ENCODE peak calls at places on chromosomes 11 and 22, in six cellular contexts. D, N, P, F, J and A are unnamed samples.

GRCh38 chr11:64294665-64295289 is 3.7 kb downstream of the KCNK4 start:
- DNase-seq in N (no peak), F (no peak), D (no peak), P (no peak), J (no peak), A (no peak)

GRCh38 chr22:33579448-33580093 is 340.7 kb downstream of the LARGE1 start:
- DNase-seq in P (peak), F (peak), J (peak), D (no peak), N (peak), A (peak)

GRCh38 chr11:68994161-68994890 is 13.5 kb upstream of the MRGPRD start:
- DNase-seq in D (no peak), J (peak), F (no peak), N (peak), P (no peak), A (no peak)

GRCh38 chr11:19753451-19754041 is 40.9 kb downstream of the NAV2 start:
- DNase-seq in P (no peak), N (no peak), J (no peak), F (no peak), D (no peak), A (peak)

GRCh38 chr11:45850446-45850845 is 3.2 kb downstream of the CRY2 start:
- DNase-seq in P (no peak), F (no peak), J (no peak), D (no peak), N (no peak), A (no peak)

GRCh38 chr22:46010177-46010867 is 33.4 kb upstream of the WNT7B start:
- DNase-seq in N (no peak), P (no peak), J (no peak), D (no peak), F (no peak), A (no peak)

GRCh38 chr11:129275825-129276224 is 83.7 kb upstream of the ARHGAP32 start:
- DNase-seq in F (no peak), J (no peak), P (no peak), D (no peak), N (no peak), A (no peak)

GRCh38 chr11:559020-559620 is 1.4 kb downstream of the LMNTD2 start:
- DNase-seq in D (no peak), P (no peak), N (no peak), F (no peak), J (no peak), A (peak)

GRCh38 chr11:100800202-100800601 is 113.1 kb downstream of the ARHGAP42 start:
- DNase-seq in P (no peak), N (no peak), D (no peak), F (no peak), J (no peak), A (no peak)

GRCh38 chr11:112822478-112823274 is 138.5 kb upstream of the NCAM1 start:
- DNase-seq in P (no peak), F (no peak), J (peak), D (no peak), N (peak), A (peak)

GRCh38 chr11:72776844-72777754 is 16.7 kb downstream of the STARD10 start:
- DNase-seq in F (peak), N (no peak), P (no peak), J (no peak), D (no peak), A (no peak)

GRCh38 chr11:71212871-71213559 is 39.4 kb downstream of the SHANK2 start:
- DNase-seq in N (no peak), J (no peak), D (no peak), P (no peak), F (no peak), A (no peak)

GRCh38 chr11:73151371-73151870 is 9.3 kb upstream of the FCHSD2 start:
- DNase-seq in F (no peak), P (no peak), N (no peak), D (no peak), J (no peak), A (no peak)

GRCh38 chr11:60982184-60982583 is 10.7 kb downstream of the CD6 start:
- DNase-seq in F (no peak), N (no peak), P (no peak), D (no peak), J (no peak), A (no peak)

GRCh38 chr11:12693485-12694181 is 19.4 kb downstream of the TEAD1 start:
- DNase-seq in N (no peak), P (peak), J (no peak), F (no peak), D (no peak), A (no peak)

GRCh38 chr22:49962012-49962750 is 1.6 kb downstream of the PIM3 start:
- DNase-seq in J (peak), P (peak), N (peak), F (peak), D (no peak), A (peak)

GRCh38 chr11:126305699-126306098 is 1.8 kb downstream of the DCPS start:
- DNase-seq in J (no peak), F (no peak), P (no peak), N (no peak), D (peak), A (no peak)

GRCh38 chr22:27110985-27111451 is 453.6 kb downstream of the MIAT start:
- DNase-seq in J (no peak), P (peak), F (no peak), N (no peak), D (no peak), A (peak)

GRCh38 chr22:50544078-50544745 is 1.5 kb upstream of the KLHDC7B start:
- DNase-seq in N (peak), D (no peak), J (peak), P (no peak), F (no peak), A (peak)

GRCh38 chr11:32420937-32421532 is 14.3 kb downstream of the WT1 start:
- DNase-seq in F (peak), D (peak), P (no peak), N (no peak), J (no peak), A (no peak)

GRCh38 chr22:20011993-20012740 is 4.5 kb downstream of the ARVCF start:
- DNase-seq in N (no peak), J (no peak), F (no peak), P (no peak), D (no peak), A (no peak)

GRCh38 chr11:6673523-6673922 is 9.6 kb downstream of the MRPL17 start:
- DNase-seq in D (no peak), N (no peak), J (no peak), F (no peak), P (no peak), A (no peak)

GRCh38 chr11:12640926-12641849 is 33.0 kb upstream of the TEAD1 start:
- DNase-seq in D (no peak), P (peak), J (no peak), F (no peak), N (no peak), A (no peak)

GRCh38 chr11:66220566-66220935 is 47.9 kb upstream of the RAB1B start:
- DNase-seq in J (no peak), P (no peak), F (no peak), N (no peak), D (no peak), A (no peak)

GRCh38 chr11:113874096-113874919 is 1.1 kb downstream of the USP28 start:
- DNase-seq in P (no peak), J (no peak), N (no peak), D (no peak), F (peak), A (peak)

GRCh38 chr11:86117706-86118050 is 48.8 kb upstream of the PICALM start:
- DNase-seq in F (no peak), J (no peak), P (no peak), D (no peak), N (no peak), A (no peak)

GRCh38 chr11:2462092-2462985 is 17.5 kb downstream of the KCNQ1 start:
- DNase-seq in N (no peak), F (no peak), D (no peak), J (no peak), P (no peak), A (no peak)

GRCh38 chr11:93541154-93541553 is 2.0 kb downstream of the SMCO4 start:
- DNase-seq in P (no peak), F (no peak), J (no peak), N (no peak), D (no peak), A (no peak)

GRCh38 chr11:46127150-46127638 is 5.9 kb upstream of the PHF21A start:
- DNase-seq in J (no peak), F (peak), D (no peak), P (peak), N (no peak), A (peak)

GRCh38 chr11:122803306-122803705 is 35.0 kb upstream of the CRTAM start:
- DNase-seq in F (no peak), J (no peak), D (no peak), P (no peak), N (no peak), A (no peak)

GRCh38 chr22:27149886-27150529 is 492.6 kb downstream of the MIAT start:
- DNase-seq in P (no peak), J (no peak), F (no peak), D (no peak), N (no peak), A (no peak)

GRCh38 chr22:17590586-17590985 is 27.3 kb downstream of the SLC25A18 start:
- DNase-seq in J (no peak), F (no peak), N (no peak), P (no peak), D (no peak), A (no peak)

GRCh38 chr11:68741536-68741935 is 9.8 kb downstream of the TESMIN start:
- DNase-seq in N (no peak), P (no peak), F (no peak), D (no peak), J (no peak), A (no peak)

GRCh38 chr11:43942651-43943356 is 367 bp downstream of the C11orf96 start:
- DNase-seq in F (peak), P (no peak), J (peak), N (peak), D (no peak), A (peak)

GRCh38 chr11:102468636-102469195 is 16.2 kb upstream of the TMEM123 start:
- DNase-seq in P (no peak), D (no peak), F (no peak), N (no peak), J (no peak), A (no peak)

GRCh38 chr11:36373040-36374010 is 77.2 kb downstream of the PRR5L start:
- DNase-seq in N (no peak), P (no peak), F (no peak), J (no peak), D (no peak), A (no peak)

DNA sequence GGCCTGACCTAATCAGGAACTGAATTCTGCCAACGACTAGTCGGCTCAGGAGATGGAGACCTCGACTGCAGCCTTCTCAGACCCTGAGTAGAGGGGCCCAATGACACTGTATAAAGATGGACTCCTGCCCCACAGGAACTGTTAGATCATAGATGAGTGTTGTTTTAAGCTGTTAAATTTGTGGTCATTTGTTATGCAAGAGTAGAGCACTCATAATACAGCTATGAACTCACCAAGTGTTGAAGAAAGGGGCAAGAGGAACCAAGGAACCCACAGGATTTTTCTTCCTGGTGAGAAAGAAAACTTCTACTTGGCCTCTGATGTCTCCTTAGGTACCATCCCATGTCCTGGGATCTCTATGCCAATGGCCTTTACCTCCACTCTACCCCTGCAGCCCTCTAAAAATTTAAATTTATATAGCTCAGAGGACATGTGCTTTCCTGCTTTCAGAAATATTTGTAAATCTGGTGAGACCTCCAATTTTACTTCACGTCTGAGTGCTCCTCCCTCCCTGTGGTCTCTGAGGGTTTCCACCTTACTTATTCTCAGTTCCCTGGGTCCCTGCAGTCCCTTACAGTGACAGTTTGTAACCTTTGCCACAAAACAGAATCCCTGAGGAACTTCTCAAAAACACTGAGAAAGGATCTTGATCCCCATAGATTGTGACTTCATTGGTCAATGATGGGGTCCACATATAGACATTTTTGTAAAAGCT is 256.3 kb upstream of the ARHGAP20 start:
- DNase-seq in J (no peak), D (no peak), N (no peak), F (no peak), P (no peak), A (no peak)
- TF ChIP-seq CTCF in J (no peak), D (no peak), N (no peak), F (no peak), P (no peak), A (no peak)

GRCh38 chr11:33775832-33776231 is 1.5 kb upstream of the FBXO3 start:
- DNase-seq in J (no peak), F (no peak), P (no peak), D (peak), N (no peak), A (no peak)

GRCh38 chr11:33775064-33775807 is 916 bp upstream of the FBXO3 start:
- DNase-seq in N (no peak), F (no peak), D (no peak), J (no peak), P (no peak), A (no peak)

GRCh38 chr11:33778682-33779081 is 4.4 kb upstream of the FBXO3 start:
- DNase-seq in D (no peak), F (no peak), N (no peak), P (no peak), J (no peak), A (peak)

GRCh38 chr11:33777906-33778305 is 3.6 kb upstream of the FBXO3 start:
- DNase-seq in J (no peak), P (no peak), F (no peak), N (no peak), D (no peak), A (no peak)

DNA sequence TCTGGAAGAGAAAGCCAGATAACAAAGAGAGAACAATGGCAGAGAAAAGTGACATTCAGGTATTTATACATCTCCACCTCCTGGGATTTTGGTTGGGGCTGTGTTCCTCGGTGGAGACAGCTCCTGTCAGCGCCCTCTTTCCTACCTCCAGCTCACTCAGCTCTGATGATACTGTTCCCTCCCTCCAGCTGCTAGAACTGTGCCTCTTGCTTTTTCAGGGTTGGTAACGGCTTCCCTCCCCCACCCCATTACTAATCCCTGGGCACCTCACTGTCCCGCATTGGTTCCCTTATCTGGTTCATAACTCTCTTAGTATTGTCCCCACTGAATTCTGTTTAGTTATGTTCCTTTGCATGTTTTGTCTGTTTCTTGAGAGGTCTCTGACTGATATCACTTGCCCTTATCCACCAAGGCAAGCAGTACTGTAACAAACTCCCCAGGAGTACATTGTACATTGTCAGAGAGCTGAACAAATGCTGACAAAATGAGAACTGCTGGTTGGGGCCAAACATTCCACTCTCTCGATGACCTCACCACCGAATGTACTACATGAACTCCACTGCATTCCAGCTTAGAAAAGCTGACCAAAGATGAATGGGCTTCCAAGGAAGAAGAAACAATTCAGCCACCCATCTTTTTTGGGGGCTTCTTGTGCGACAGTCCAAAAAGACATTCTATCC is 5.7 kb upstream of the FBXO3 start:
- DNase-seq in F (no peak), P (peak), N (no peak), D (no peak), J (no peak), A (no peak)
- TF ChIP-seq CREB1 in F (no peak), P (no peak), N (no peak), D (no peak), J (no peak), A (no peak)

DNA sequence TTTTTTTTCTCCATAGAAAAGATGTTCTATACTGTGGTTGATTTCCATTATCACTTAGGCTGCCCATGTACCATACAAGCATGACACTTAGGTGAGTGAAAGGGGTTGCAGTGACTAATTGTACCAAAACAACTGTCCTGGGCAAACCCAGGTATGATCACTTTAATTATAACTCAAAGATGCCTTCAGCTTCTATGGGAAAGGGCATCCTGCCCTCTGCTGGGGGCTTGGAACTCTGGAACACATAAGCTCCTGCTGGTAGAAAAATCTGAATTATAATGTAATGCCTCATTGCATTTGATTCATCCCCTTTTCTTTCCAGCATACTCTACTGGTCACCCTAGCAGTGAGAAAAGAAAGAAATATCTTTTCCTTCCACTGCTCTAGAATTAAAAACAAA is 206.3 kb downstream of the DDX10 start:
- DNase-seq in J (no peak), N (peak), P (peak), F (no peak), D (no peak), A (peak)
- TF ChIP-seq CTCF in J (peak), N (peak), P (peak), F (peak), D (peak), A (peak)

DNA sequence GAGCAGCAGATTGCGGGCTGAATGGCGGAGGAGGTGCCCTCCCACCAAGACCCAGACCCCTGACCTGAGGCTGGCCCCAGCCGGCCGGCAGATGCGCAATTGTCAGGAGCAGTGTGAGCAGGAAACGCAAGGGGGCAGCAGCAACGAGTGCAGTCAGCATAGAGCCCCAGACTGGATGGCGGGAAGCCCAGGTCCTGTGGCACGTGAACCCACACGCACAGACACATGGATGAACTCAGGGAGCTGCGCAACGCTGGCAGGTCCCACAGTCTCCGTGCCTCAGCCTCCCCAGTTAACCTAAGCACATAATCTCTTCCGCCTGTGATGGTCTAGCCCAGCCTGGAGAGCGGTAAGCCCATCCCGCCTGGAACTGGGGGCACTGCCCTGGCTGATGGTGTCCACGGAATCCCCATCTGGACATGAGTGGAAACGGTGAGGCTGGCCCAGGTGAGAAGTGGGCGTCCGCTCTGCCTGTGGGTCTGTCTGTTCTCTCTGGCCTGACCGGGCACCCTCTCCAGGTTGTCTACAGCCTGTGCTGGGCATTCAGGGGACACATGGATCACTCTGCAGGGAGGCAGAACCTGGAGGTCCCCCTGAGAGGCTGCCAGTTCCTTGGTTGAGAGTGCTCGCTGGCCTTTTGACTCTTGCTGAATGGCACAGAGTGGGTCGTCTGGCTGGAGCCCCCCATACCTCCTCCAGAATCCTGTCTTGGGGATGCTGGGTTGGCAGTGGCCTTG is 626 bp upstream of the TBX10 start:
- DNase-seq in P (peak), F (peak), J (peak), N (peak), D (no peak), A (peak)
- TF ChIP-seq CREB1 in P (no peak), F (no peak), J (peak), N (peak), D (peak), A (peak)